ENCODE peak calls at places on chromosome 9, in six cellular contexts. L, V, S, R, G and N are unnamed samples.

GRCh38 chr9:8858250-8859161 is 1058.9 kb upstream of the DMAC1 start:
- DNase-seq in L (no peak), V (peak; percentile 18), S (no peak), R (no peak), G (no peak), N (no peak)

GRCh38 chr9:90071257-90071656 is 466.4 kb downstream of the GADD45G start:
- DNase-seq in L (no peak), V (no peak), S (no peak), R (no peak), G (no peak), N (no peak)

GRCh38 chr9:38380872-38381534 is 11.5 kb upstream of the ALDH1B1 start:
- DNase-seq in L (no peak), V (no peak), S (no peak), R (no peak), G (no peak), N (no peak)

GRCh38 chr9:87194471-87194870 is 247.2 kb upstream of the GAS1 start:
- DNase-seq in L (no peak), V (peak; percentile 71), S (peak; percentile 92), R (no peak), G (no peak), N (no peak)

GRCh38 chr9:6715755-6716643 is 41.8 kb upstream of the KDM4C start:
- DNase-seq in L (peak; percentile 58), V (peak; percentile 63), S (no peak), R (peak; percentile 85), G (no peak), N (peak; percentile 83)

GRCh38 chr9:8030095-8030494 is 230.5 kb upstream of the DMAC1 start:
- DNase-seq in L (no peak), V (no peak), S (no peak), R (no peak), G (no peak), N (no peak)

GRCh38 chr9:41229408-41230401 is 40.6 kb upstream of the ZNG1F start:
- DNase-seq in L (peak; percentile 20), V (peak; percentile 7), S (peak; percentile 36), R (no peak), G (peak; percentile 8), N (no peak)

GRCh38 chr9:95522871-95523370 is 6.2 kb upstream of the PTCH1 start:
- DNase-seq in L (no peak), V (no peak), S (no peak), R (no peak), G (no peak), N (no peak)

GRCh38 chr9:25374281-25374680 is 304.0 kb downstream of the TUSC1 start:
- DNase-seq in L (no peak), V (no peak), S (no peak), R (no peak), G (no peak), N (no peak)

GRCh38 chr9:134487066-134487710 is 154.4 kb upstream of the COL5A1 start:
- DNase-seq in L (no peak), V (no peak), S (no peak), R (no peak), G (no peak), N (peak; percentile 10)

GRCh38 chr9:105511486-105511885 is 46.4 kb upstream of the FKTN start:
- DNase-seq in L (no peak), V (no peak), S (no peak), R (no peak), G (no peak), N (no peak)

GRCh38 chr9:107600060-107600573 is 110.5 kb upstream of the KLF4 start:
- DNase-seq in L (no peak), V (peak; percentile 27), S (no peak), R (no peak), G (no peak), N (no peak)

GRCh38 chr9:16333697-16334096 is 536.8 kb downstream of the BNC2 start:
- DNase-seq in L (no peak), V (no peak), S (no peak), R (no peak), G (no peak), N (no peak)

GRCh38 chr9:19074836-19075235 is 25.6 kb downstream of the RRAGA start:
- DNase-seq in L (no peak), V (no peak), S (peak; percentile 22), R (no peak), G (no peak), N (no peak)

GRCh38 chr9:114184071-114184470 is 28.7 kb downstream of the COL27A1 start:
- DNase-seq in L (no peak), V (peak; percentile 54), S (peak; percentile 71), R (no peak), G (no peak), N (no peak)

GRCh38 chr9:4814913-4815312 is 22.2 kb downstream of the RCL1 start:
- DNase-seq in L (no peak), V (no peak), S (no peak), R (no peak), G (no peak), N (no peak)

GRCh38 chr9:37408933-37409710 is 13.4 kb upstream of the GRHPR start:
- DNase-seq in L (no peak), V (no peak), S (no peak), R (peak; percentile 78), G (no peak), N (no peak)

GRCh38 chr9:130639119-130639485 is 25.3 kb upstream of the PRDM12 start:
- DNase-seq in L (no peak), V (no peak), S (no peak), R (no peak), G (no peak), N (no peak)

GRCh38 chr9:77562021-77562748 is 85.9 kb downstream of the GNA14 start:
- DNase-seq in L (no peak), V (no peak), S (no peak), R (no peak), G (no peak), N (no peak)

GRCh38 chr9:91119679-91120078 is 242.0 kb downstream of the AUH start:
- DNase-seq in L (no peak), V (no peak), S (peak; percentile 90), R (no peak), G (no peak), N (no peak)

GRCh38 chr9:97711223-97711626 is 14.1 kb upstream of the XPA start:
- DNase-seq in L (no peak), V (no peak), S (no peak), R (no peak), G (no peak), N (no peak)

GRCh38 chr9:136079211-136079915 is 15.7 kb downstream of the NACC2 start:
- DNase-seq in L (no peak), V (no peak), S (no peak), R (no peak), G (no peak), N (peak; percentile 27)

GRCh38 chr9:92764381-92764987 is at the start of gene BICD2:
- DNase-seq in L (peak; percentile 54), V (no peak), S (no peak), R (no peak), G (peak; percentile 18), N (no peak)

GRCh38 chr9:85742630-85742928 is 825 bp upstream of the AGTPBP1 start:
- DNase-seq in L (no peak), V (peak; percentile 73), S (peak; percentile 72), R (no peak), G (no peak), N (no peak)

GRCh38 chr9:121709798-121710197 is 58.4 kb downstream of the DAB2IP start:
- DNase-seq in L (no peak), V (no peak), S (peak; percentile 27), R (no peak), G (no peak), N (no peak)

GRCh38 chr9:99368341-99369326 is 146.6 kb downstream of the SEC61B start:
- DNase-seq in L (peak; percentile 60), V (peak; percentile 60), S (peak; percentile 83), R (no peak), G (no peak), N (no peak)

GRCh38 chr9:38026840-38027527 is 42.0 kb downstream of the SHB start:
- DNase-seq in L (no peak), V (no peak), S (no peak), R (no peak), G (no peak), N (no peak)

GRCh38 chr9:73037613-73038012 is 84.8 kb upstream of the ALDH1A1 start:
- DNase-seq in L (no peak), V (peak; percentile 35), S (no peak), R (no peak), G (no peak), N (no peak)

GRCh38 chr9:3880851-3881250 is 355.1 kb upstream of the RFX3 start:
- DNase-seq in L (no peak), V (peak; percentile 88), S (peak; percentile 91), R (no peak), G (no peak), N (no peak)

GRCh38 chr9:22244141-22245011 is 202.2 kb upstream of the DMRTA1 start:
- DNase-seq in L (no peak), V (peak; percentile 77), S (peak; percentile 63), R (peak; percentile 45), G (peak; percentile 55), N (peak; percentile 43)

GRCh38 chr9:133855802-133856592 is 117.8 kb upstream of the SARDH start:
- DNase-seq in L (peak; percentile 70), V (peak; percentile 98), S (peak; percentile 87), R (no peak), G (no peak), N (no peak)

GRCh38 chr9:135103931-135104639 is 16.6 kb downstream of the OLFM1 start:
- DNase-seq in L (no peak), V (no peak), S (no peak), R (no peak), G (no peak), N (no peak)

GRCh38 chr9:88477300-88477751 is 57.7 kb upstream of the NXNL2 start:
- DNase-seq in L (no peak), V (peak; percentile 81), S (peak; percentile 99), R (no peak), G (no peak), N (no peak)

GRCh38 chr9:133701321-133701980 is 36.7 kb downstream of the SARDH start:
- DNase-seq in L (no peak), V (no peak), S (no peak), R (peak; percentile 66), G (no peak), N (peak; percentile 53)

GRCh38 chr9:76419782-76420380 is 25.7 kb upstream of the RFK start:
- DNase-seq in L (no peak), V (peak; percentile 40), S (no peak), R (no peak), G (peak; percentile 56), N (no peak)

GRCh38 chr9:97315550-97315949 is 8.1 kb downstream of the CCDC180 start:
- DNase-seq in L (no peak), V (peak; percentile 68), S (peak; percentile 33), R (no peak), G (no peak), N (no peak)

GRCh38 chr9:133354766-133355165 is 1.5 kb downstream of the SURF1 start:
- DNase-seq in L (no peak), V (no peak), S (no peak), R (no peak), G (no peak), N (no peak)

GRCh38 chr9:78510035-78510434 is 213.1 kb downstream of the PSAT1 start:
- DNase-seq in L (no peak), V (no peak), S (no peak), R (no peak), G (no peak), N (no peak)

GRCh38 chr9:98864257-98865180 is 57.0 kb downstream of the GALNT12 start:
- DNase-seq in L (no peak), V (peak; percentile 63), S (peak; percentile 66), R (no peak), G (no peak), N (no peak)